ENCODE peak calls at places on chromosomes 13 and 19, in ten cellular contexts. S is aorta; F is NCI-H1092; Q is stimulated activated CD8-positive, alpha-beta memory T cell treated with anti-CD3 and anti-CD28 coated beads, Interleukin-4, amount 100 ng/mL, for 48 hours; Y is epithelial cell of esophagus; D is GF-D8; G is stimulated activated CD4-positive, alpha-beta T cell treated with anti-CD3 and anti-CD28 coated beads, Interleukin-2, amount 100 ng/mL, for 48 hours; U is CD4-positive, alpha-beta memory T cell; N is right atrium auricular region; H is fibroblast of mammary gland. C is an unnamed sample.

GRCh38 chr19:1819211-1819975 is 7.3 kb upstream of the ATP8B3 start:
- DNase-seq in S (no peak), F (no peak), Q (no peak), Y (no peak), D (no peak), G (no peak), U (no peak), N (no peak), H (no peak), C (no peak)

GRCh38 chr13:98447881-98448641 is 128.8 kb downstream of the STK24 start:
- DNase-seq in S (no peak), F (no peak), Q (peak), Y (peak), D (no peak), G (no peak), U (no peak), N (no peak), H (peak), C (no peak)

GRCh38 chr13:48400820-48401219 is 12.1 kb downstream of the LPAR6 start:
- DNase-seq in S (no peak), F (no peak), Q (no peak), Y (peak), D (peak), G (no peak), U (peak), N (no peak), H (peak), C (no peak)

GRCh38 chr13:98405690-98406344 is 171.1 kb downstream of the STK24 start:
- DNase-seq in S (no peak), F (peak), Q (no peak), Y (no peak), D (no peak), G (no peak), U (no peak), N (no peak), H (no peak), C (no peak)

GRCh38 chr13:69092615-69093322 is 1014.9 kb upstream of the ATXN8OS start:
- DNase-seq in S (no peak), F (no peak), Q (no peak), Y (no peak), D (no peak), G (no peak), U (no peak), N (no peak), H (no peak), C (no peak)

GRCh38 chr19:37938379-37938778 is 31.4 kb downstream of the SIPA1L3 start:
- DNase-seq in S (no peak), F (no peak), Q (no peak), Y (no peak), D (no peak), G (no peak), U (no peak), N (no peak), H (no peak), C (no peak)

GRCh38 chr13:50127726-50128291 is 112.6 kb downstream of the KCNRG start:
- DNase-seq in S (peak), F (no peak), Q (no peak), Y (no peak), D (no peak), G (no peak), U (peak), N (no peak), H (no peak), C (no peak)

GRCh38 chr13:107005577-107005976 is 437.6 kb upstream of the ARGLU1 start:
- DNase-seq in S (no peak), F (no peak), Q (no peak), Y (no peak), D (no peak), G (no peak), U (no peak), N (no peak), H (no peak), C (no peak)

GRCh38 chr13:30052127-30052526 is 201.7 kb upstream of the UBL3 start:
- DNase-seq in S (no peak), F (no peak), Q (no peak), Y (no peak), D (peak), G (no peak), U (no peak), N (no peak), H (no peak), C (no peak)

GRCh38 chr13:99269627-99270252 is 11.6 kb upstream of the GPR18 start:
- DNase-seq in S (no peak), F (peak), Q (no peak), Y (peak), D (peak), G (no peak), U (peak), N (no peak), H (peak), C (no peak)

GRCh38 chr19:2477732-2478191 is 1.8 kb downstream of the GADD45B start:
- DNase-seq in S (peak), F (no peak), Q (peak), Y (peak), D (no peak), G (no peak), U (peak), N (no peak), H (peak), C (no peak)

GRCh38 chr13:86569974-86570373 is 770.8 kb upstream of the SLITRK6 start:
- DNase-seq in S (no peak), F (no peak), Q (no peak), Y (peak), D (no peak), G (no peak), U (no peak), N (no peak), H (no peak), C (no peak)

GRCh38 chr19:38564981-38565685 is 52.6 kb downstream of the MAP4K1 start:
- DNase-seq in S (no peak), F (no peak), Q (peak), Y (no peak), D (no peak), G (no peak), U (peak), N (no peak), H (no peak), C (peak)

GRCh38 chr13:74449811-74450524 is 315.8 kb upstream of the KLF12 start:
- DNase-seq in S (no peak), F (no peak), Q (no peak), Y (peak), D (no peak), G (no peak), U (no peak), N (no peak), H (no peak), C (no peak)

GRCh38 chr13:90591927-90592268 is 755.6 kb upstream of the MIR17HG start:
- DNase-seq in S (no peak), F (no peak), Q (no peak), Y (peak), D (no peak), G (no peak), U (no peak), N (no peak), H (no peak), C (no peak)

GRCh38 chr19:17737690-17738153 is 13.6 kb upstream of the FCHO1 start:
- DNase-seq in S (no peak), F (no peak), Q (no peak), Y (no peak), D (no peak), G (no peak), U (no peak), N (no peak), H (no peak), C (no peak)

GRCh38 chr13:82878536-82878935 is 1003.7 kb downstream of the SLITRK1 start:
- DNase-seq in S (no peak), F (peak), Q (no peak), Y (peak), D (no peak), G (no peak), U (no peak), N (no peak), H (peak), C (no peak)

GRCh38 chr13:46866150-46866549 is 30.7 kb downstream of the HTR2A start:
- DNase-seq in S (peak), F (no peak), Q (no peak), Y (peak), D (peak), G (no peak), U (no peak), N (peak), H (peak), C (no peak)

GRCh38 chr13:113141591-113141950 is 16.9 kb upstream of the PROZ start:
- DNase-seq in S (peak), F (no peak), Q (no peak), Y (no peak), D (no peak), G (no peak), U (no peak), N (no peak), H (no peak), C (no peak)

GRCh38 chr19:41307090-41307875 is 2.7 kb upstream of the CCDC97 start:
- DNase-seq in S (no peak), F (no peak), Q (no peak), Y (no peak), D (no peak), G (no peak), U (peak), N (no peak), H (no peak), C (no peak)

GRCh38 chr19:3062165-3063105 is at the start of gene TLE5:
- DNase-seq in S (peak), F (peak), Q (peak), Y (peak), D (no peak), G (peak), U (peak), N (no peak), H (no peak), C (peak)

GRCh38 chr19:54523403-54523802 is 20.8 kb downstream of the LAIR2 start:
- DNase-seq in S (no peak), F (no peak), Q (peak), Y (peak), D (no peak), G (peak), U (no peak), N (no peak), H (peak), C (peak)

GRCh38 chr13:37884026-37884425 is 14.5 kb upstream of the TRPC4 start:
- DNase-seq in S (no peak), F (no peak), Q (no peak), Y (no peak), D (no peak), G (no peak), U (no peak), N (no peak), H (no peak), C (no peak)